ENCODE peak calls at places on chromosomes 12 and 14, in four cellular contexts. F is osteocyte, X is neural progenitor cell, I is ovary. A is an unnamed sample.

GRCh38 chr14:70897475-70897874 is 9.8 kb upstream of the PCNX1 start:
- DNase-seq in F (no peak), X (no peak), I (no peak), A (no peak)

GRCh38 chr12:109723311-109723791 is 9.7 kb downstream of the FAM222A start:
- DNase-seq in F (no peak), X (no peak), I (no peak), A (no peak)

GRCh38 chr14:70754989-70755388 is 54.3 kb downstream of the MAP3K9 start:
- DNase-seq in F (no peak), X (no peak), I (no peak), A (no peak)

GRCh38 chr12:56266634-56267442 is at the start of gene COQ10A:
- DNase-seq in F (peak; percentile 94), X (peak; percentile 95), I (peak; percentile 93), A (peak; percentile 89)

GRCh38 chr14:34539407-34540180 is at the start of gene EAPP:
- DNase-seq in F (peak; percentile 99), X (peak; percentile 98), I (peak; percentile 98), A (peak; percentile 95)

GRCh38 chr14:75441731-75442130 is 13.9 kb downstream of the JDP2 start:
- DNase-seq in F (no peak), X (no peak), I (no peak), A (no peak)

GRCh38 chr14:99122521-99123125 is 149.4 kb downstream of the BCL11B start:
- DNase-seq in F (peak; percentile 32), X (no peak), I (no peak), A (no peak)

GRCh38 chr14:103500148-103500990 is 22.3 kb downstream of the CKB start:
- DNase-seq in F (peak; percentile 94), X (peak; percentile 94), I (peak; percentile 90), A (peak; percentile 89)

GRCh38 chr14:51561141-51561540 is 90.6 kb upstream of the FRMD6 start:
- DNase-seq in F (no peak), X (peak; percentile 47), I (no peak), A (no peak)

GRCh38 chr12:78062781-78063180 is 232.1 kb downstream of the NAV3 start:
- DNase-seq in F (no peak), X (no peak), I (peak; percentile 16), A (no peak)

GRCh38 chr12:105365231-105365630 is 34.7 kb downstream of the C12orf75 start:
- DNase-seq in F (no peak), X (no peak), I (no peak), A (no peak)

GRCh38 chr12:28618171-28618570 is 427.9 kb downstream of the CCDC91 start:
- DNase-seq in F (no peak), X (no peak), I (no peak), A (no peak)

GRCh38 chr14:91058017-91058675 is 2.3 kb downstream of the RPS6KA5 start:
- DNase-seq in F (no peak), X (no peak), I (no peak), A (no peak)

GRCh38 chr14:69631509-69631908 is 20.1 kb downstream of the SUSD6 start:
- DNase-seq in F (no peak), X (no peak), I (no peak), A (no peak)

GRCh38 chr14:91114079-91115065 is 499 bp downstream of the DGLUCY start:
- DNase-seq in F (no peak), X (peak; percentile 95), I (no peak), A (peak; percentile 84)

GRCh38 chr12:43914923-43915468 is 79.1 kb downstream of the TMEM117 start:
- DNase-seq in F (no peak), X (peak; percentile 28), I (no peak), A (no peak)
- TF ChIP-seq CTCF in F (peak; percentile 35), X (peak; percentile 55), I (no peak), A (peak; percentile 56)

DNA sequence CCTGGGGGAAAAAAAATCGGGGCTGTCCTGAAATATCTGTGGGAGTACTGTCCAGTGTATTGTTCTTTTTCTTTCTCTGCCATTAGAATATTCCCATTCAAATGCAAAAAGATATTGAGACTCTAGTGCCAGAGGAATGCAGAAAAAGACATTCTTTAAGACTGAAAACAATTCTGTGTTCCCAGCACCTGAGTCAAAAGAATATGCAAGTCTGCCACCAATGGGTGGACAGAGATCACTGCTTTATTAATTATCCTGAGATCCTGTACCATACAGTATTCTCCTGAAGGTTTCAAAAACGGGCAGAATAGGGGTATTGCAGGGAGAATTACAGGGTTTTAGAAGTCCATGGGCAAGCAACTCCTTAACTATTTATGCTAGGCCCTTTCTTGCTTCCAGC is 361.8 kb downstream of the C12orf50 start:
- DNase-seq in F (no peak), X (no peak), I (no peak), A (no peak)
- TF ChIP-seq CTCF in F (peak; percentile 55), X (no peak), I (no peak), A (no peak)

DNA sequence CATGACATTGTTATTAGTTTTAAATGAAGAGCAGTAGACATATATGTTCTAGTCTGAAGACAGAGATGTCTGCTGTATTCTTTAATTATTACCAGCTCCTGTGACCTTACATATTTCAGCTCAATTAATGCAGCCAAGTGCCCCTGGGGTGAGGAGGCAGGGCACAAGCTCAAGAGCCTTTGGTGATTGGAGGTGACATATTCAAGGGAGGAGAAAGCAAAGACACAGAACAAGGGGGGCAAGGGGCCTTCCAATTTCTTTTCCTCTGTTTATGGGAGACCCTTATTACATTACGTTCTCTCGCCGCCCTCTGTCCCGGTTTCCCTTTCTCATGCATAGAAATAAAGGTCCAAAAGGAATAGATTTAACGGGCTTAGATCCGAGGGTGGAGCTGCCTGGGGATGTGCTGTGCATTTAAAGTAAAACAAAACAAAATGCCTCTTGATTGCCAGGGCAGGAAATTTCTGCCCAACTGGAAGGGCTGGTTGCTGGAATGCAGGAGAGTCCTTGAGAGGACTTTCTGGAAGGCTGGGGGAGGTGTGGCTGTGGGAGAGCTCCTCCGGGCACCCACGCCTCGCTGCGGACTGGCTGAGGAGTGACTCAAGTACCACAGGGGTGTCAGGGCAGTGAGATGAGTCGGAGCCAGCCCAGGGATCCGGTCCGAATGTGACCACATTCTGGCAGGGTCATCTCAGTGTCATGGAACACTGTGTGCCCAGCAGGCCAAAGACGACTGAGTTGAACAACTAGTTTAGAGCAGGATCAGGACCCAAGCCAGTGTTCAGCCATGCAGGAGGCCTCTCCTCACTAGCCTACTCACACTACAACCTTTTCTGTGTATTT is 32.1 kb upstream of the GSG1 start:
- DNase-seq in F (peak; percentile 89), X (no peak), I (peak; percentile 55), A (no peak)
- TF ChIP-seq CTCF in F (peak; percentile 32), X (no peak), I (no peak), A (no peak)

DNA sequence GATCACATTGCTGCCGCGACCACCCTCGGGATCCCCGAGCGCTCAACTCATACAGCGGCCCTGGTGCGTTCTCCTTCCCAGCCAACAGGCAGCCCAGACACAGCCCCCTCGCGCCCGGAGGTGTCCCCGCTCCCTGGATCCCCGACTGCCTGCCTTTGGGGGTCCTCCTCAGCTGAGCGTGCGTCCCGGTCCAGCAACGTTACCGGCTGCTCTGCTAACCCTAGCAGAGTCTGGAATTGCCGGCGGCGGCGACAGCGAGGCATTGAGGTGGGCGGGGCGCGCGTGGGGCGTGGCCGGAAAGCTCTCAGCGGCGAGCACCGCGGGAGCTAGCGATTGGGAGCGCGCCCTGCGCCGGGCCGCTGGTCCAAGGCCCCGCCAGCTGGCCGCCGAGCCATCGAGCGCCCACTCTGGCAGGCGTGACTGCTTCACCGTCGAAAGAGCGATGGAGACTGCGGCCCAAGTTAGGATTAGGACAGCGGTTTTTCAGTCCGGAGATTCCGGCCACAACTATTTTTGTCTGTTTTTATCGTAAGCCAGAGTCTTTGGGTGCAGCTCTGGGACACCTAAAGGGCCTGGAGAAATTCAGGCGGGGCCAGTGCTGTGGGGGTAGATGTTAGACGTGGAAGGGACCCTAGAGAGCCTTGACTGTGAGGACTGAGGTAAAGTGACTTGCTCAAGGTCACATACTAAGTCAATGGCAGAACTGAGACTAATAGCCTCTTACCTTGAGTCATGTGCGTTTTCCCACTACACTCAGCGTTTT is at the start of gene HEATR5A:
- DNase-seq in F (peak; percentile 98), X (peak; percentile 98), I (peak; percentile 94), A (peak; percentile 98)
- TF ChIP-seq CTCF in F (no peak), X (peak; percentile 35), I (no peak), A (peak; percentile 25)

GRCh38 chr12:5022465-5023061 is 21.1 kb upstream of the KCNA5 start:
- DNase-seq in F (no peak), X (peak; percentile 79), I (no peak), A (no peak)
- TF ChIP-seq CTCF in F (peak; percentile 88), X (peak; percentile 94), I (peak; percentile 36), A (peak; percentile 92)

DNA sequence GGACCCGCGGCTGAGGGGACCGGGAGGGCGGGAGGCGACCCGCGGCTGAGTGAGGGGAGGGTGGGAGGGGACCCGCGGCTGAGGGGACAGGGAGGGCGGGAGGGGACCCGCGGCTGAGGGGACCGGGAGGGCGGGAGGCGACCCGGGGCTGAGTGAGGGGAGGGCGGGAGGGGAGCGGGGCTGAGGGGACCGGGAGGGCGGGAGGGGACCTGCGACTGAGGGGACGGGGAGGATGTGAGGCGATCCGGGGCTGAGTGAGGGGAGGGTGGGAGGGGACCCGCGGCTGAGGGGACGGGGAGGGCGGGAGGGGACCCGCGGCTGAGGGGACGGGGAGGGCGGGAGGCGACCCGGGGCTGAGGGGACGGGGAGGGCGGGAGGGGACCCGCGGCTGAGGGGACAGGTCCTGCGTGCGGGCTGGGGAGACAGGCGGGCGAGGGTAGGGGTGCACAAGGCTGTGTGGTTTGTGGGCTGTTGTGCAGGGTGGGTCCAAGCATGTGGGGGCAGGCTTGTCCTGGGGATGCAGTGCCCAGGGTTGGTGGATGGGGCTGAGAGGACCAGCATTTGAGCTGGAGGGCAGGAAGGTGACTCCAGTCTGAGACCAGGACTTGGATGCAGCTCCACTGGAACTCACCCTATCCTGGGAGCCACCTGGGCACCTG is 9.2 kb downstream of the PLD4 start:
- DNase-seq in F (no peak), X (no peak), I (no peak), A (no peak)
- TF ChIP-seq CTCF in F (no peak), X (no peak), I (no peak), A (no peak)

DNA sequence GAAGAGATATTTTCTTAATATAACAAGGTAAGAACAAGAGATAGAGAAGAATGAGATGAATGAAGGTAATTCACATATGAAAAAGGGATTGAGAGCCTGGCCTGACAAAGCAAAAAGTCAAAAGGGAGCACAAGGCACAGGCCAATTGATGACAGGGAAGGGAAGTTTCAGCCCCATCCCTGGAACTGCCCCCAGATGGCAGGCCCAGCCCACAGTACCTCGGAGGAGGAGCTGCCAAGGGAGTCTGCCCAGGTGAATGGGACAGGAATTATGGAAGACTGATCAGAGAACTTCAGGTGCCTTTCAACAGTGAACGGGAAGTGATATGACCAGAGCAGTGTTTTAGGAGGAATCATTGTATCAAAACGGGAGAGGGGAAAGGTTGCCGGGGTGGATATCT is 15.7 kb downstream of the SNRPF start:
- DNase-seq in F (no peak), X (no peak), I (no peak), A (no peak)
- TF ChIP-seq CTCF in F (no peak), X (no peak), I (no peak), A (no peak)

DNA sequence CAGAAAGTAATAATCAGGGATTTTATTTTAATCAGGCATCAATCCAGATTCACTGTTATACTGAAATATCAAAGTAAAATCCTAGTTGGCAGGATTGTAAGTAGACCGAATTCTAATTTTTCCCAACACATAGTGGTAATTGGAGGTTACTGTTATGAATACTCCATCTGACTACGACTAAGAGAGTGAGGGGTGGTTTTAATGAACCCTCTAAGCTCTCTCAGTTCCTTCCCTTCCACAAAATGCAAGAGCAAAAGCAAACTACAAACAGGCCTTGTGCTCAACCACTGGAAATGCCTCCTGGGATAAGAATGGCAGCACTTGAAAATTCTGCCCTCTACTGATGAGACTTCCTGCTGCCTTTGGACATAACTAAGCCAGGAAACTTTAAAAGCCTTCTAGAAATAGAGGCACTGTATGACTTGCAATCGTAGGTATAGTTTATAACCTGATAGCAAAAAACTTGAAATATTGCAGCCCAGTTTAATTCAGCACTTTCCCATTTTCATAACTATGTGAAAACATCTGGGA is 184.8 kb downstream of the SLC16A7 start:
- DNase-seq in F (no peak), X (peak; percentile 50), I (no peak), A (no peak)
- TF ChIP-seq CTCF in F (peak; percentile 43), X (peak; percentile 58), I (no peak), A (peak; percentile 46)

A was measured in type B pancreatic cell.